ENCODE peak calls at places on chromosomes 5 and 9, in five cellular contexts. W, U, A, L and J are unnamed samples. For H3K4me1, the result is how much of the 10 kb centered on the place peaks cover.

GRCh38 chr5:97098864-97099454 is 43.5 kb downstream of the LIX1 start:
- DNase-seq in W (no peak), U (no peak), A (no peak), L (no peak), J (no peak)

GRCh38 chr5:173089581-173089980 is 33.4 kb downstream of the CREBRF start:
- DNase-seq in W (no peak), U (no peak), A (no peak), L (no peak), J (no peak)

GRCh38 chr5:82347213-82347947 is 69.2 kb upstream of the RPS23 start:
- DNase-seq in W (peak), U (no peak), A (peak), L (peak), J (peak)

GRCh38 chr5:20985754-20986153 is 997.8 kb upstream of the CDH18 start:
- DNase-seq in W (no peak), U (no peak), A (no peak), L (no peak), J (no peak)

GRCh38 chr5:159965031-159965837 is 43.7 kb upstream of the TTC1 start:
- DNase-seq in W (peak), U (peak), A (peak), L (peak), J (no peak)

GRCh38 chr5:159459951-159460538 is 129.8 kb upstream of the IL12B start:
- DNase-seq in W (no peak), U (no peak), A (no peak), L (peak), J (no peak)

GRCh38 chr5:89128097-89128496 is 245.1 kb upstream of the MEF2C start:
- DNase-seq in W (no peak), U (no peak), A (no peak), L (peak), J (no peak)

GRCh38 chr5:2872676-2873075 is 121.2 kb upstream of the IRX2 start:
- DNase-seq in W (no peak), U (no peak), A (no peak), L (no peak), J (no peak)

GRCh38 chr9:120886490-120886967 is 9.5 kb upstream of the PHF19 start:
- DNase-seq in W (no peak), U (no peak), A (peak), L (peak), J (peak)

GRCh38 chr5:148146487-148146886 is 21.9 kb upstream of the SPINK14 start:
- DNase-seq in W (no peak), U (no peak), A (no peak), L (no peak), J (no peak)

GRCh38 chr9:106960238-106960637 is 97.3 kb downstream of the ZNF462 start:
- DNase-seq in W (no peak), U (no peak), A (no peak), L (no peak), J (no peak)

GRCh38 chr5:140365282-140365681 is 5.3 kb downstream of the SLC4A9 start:
- DNase-seq in W (no peak), U (no peak), A (no peak), L (no peak), J (no peak)

GRCh38 chr5:88785396-88786216 is 97.4 kb downstream of the MEF2C start:
- DNase-seq in W (peak), U (peak), A (peak), L (peak), J (peak)

GRCh38 chr9:133589454-133590227 is 19.5 kb downstream of the FAM163B start:
- DNase-seq in W (no peak), U (no peak), A (no peak), L (no peak), J (no peak)

GRCh38 chr9:38285236-38285635 is 107.3 kb upstream of the ALDH1B1 start:
- DNase-seq in W (no peak), U (no peak), A (no peak), L (no peak), J (no peak)

GRCh38 chr5:149040421-149040820 is 22.4 kb downstream of the SH3TC2 start:
- DNase-seq in W (no peak), U (no peak), A (no peak), L (no peak), J (no peak)

GRCh38 chr9:132562313-132562588 is 20.2 kb upstream of the BARHL1 start:
- DNase-seq in W (no peak), U (no peak), A (no peak), L (no peak), J (no peak)

GRCh38 chr9:116928884-116929283 is 241.8 kb downstream of the TRIM32 start:
- DNase-seq in W (no peak), U (no peak), A (no peak), L (no peak), J (no peak)

GRCh38 chr9:130089141-130089540 is 35.4 kb downstream of the GPR107 start:
- DNase-seq in W (no peak), U (no peak), A (no peak), L (no peak), J (no peak)

GRCh38 chr5:36017622-36018021 is 26.4 kb upstream of the UGT3A1 start:
- DNase-seq in W (no peak), U (no peak), A (no peak), L (no peak), J (no peak)

GRCh38 chr5:133738271-133738670 is 125.9 kb upstream of the FSTL4 start:
- DNase-seq in W (no peak), U (no peak), A (no peak), L (no peak), J (no peak)

GRCh38 chr9:33697171-33697570 is 98.2 kb upstream of the PRSS3 start:
- DNase-seq in W (no peak), U (no peak), A (no peak), L (no peak), J (no peak)

GRCh38 chr5:16064135-16064893 is 115.3 kb downstream of the MARCHF11 start:
- DNase-seq in W (no peak), U (no peak), A (no peak), L (no peak), J (no peak)

GRCh38 chr5:94283093-94283492 is 335.3 kb downstream of the KIAA0825 start:
- DNase-seq in W (no peak), U (no peak), A (no peak), L (no peak), J (no peak)

GRCh38 chr5:73856972-73857371 is 231.0 kb downstream of the ARHGEF28 start:
- DNase-seq in W (no peak), U (no peak), A (no peak), L (no peak), J (no peak)

GRCh38 chr9:92616199-92617129 is 53.5 kb downstream of the IPPK start:
- DNase-seq in W (no peak), U (no peak), A (no peak), L (no peak), J (peak)

GRCh38 chr9:133709716-133710571 is 28.2 kb downstream of the SARDH start:
- DNase-seq in W (no peak), U (no peak), A (no peak), L (no peak), J (no peak)

GRCh38 chr5:105506692-105507277 is 1944.2 kb upstream of the NUDT12 start:
- DNase-seq in W (no peak), U (no peak), A (no peak), L (peak), J (no peak)

GRCh38 chr5:95972196-95972595 is 10.5 kb upstream of the ELL2 start:
- DNase-seq in W (no peak), U (no peak), A (no peak), L (no peak), J (no peak)

GRCh38 chr5:2158767-2159166 is 276.0 kb upstream of the IRX4 start:
- DNase-seq in W (no peak), U (no peak), A (no peak), L (no peak), J (no peak)

GRCh38 chr5:43157068-43157467 is 35.0 kb upstream of the NIM1K start:
- DNase-seq in W (no peak), U (no peak), A (no peak), L (no peak), J (no peak)

GRCh38 chr5:131810510-131811249 is 13.9 kb upstream of the FNIP1 start:
- DNase-seq in W (no peak), U (no peak), A (no peak), L (peak), J (no peak)

GRCh38 chr5:13698882-13699281 is 245.6 kb downstream of the DNAH5 start:
- DNase-seq in W (no peak), U (no peak), A (no peak), L (no peak), J (no peak)

GRCh38 chr9:4081549-4081895 is 218.3 kb downstream of the GLIS3 start:
- DNase-seq in W (no peak), U (no peak), A (no peak), L (peak), J (no peak)

GRCh38 chr9:83013261-83013610 is 49.7 kb downstream of the RASEF start:
- DNase-seq in W (no peak), U (peak), A (no peak), L (peak), J (no peak)

GRCh38 chr9:137267933-137268355 is 9.6 kb upstream of the TOR4A start:
- DNase-seq in W (no peak), U (no peak), A (no peak), L (peak), J (no peak)

GRCh38 chr9:80605129-80605528 is 1033.4 kb downstream of the TLE4 start:
- DNase-seq in W (no peak), U (peak), A (no peak), L (peak), J (no peak)

GRCh38 chr5:32233696-32234447 is 59.8 kb upstream of the GOLPH3 start:
- DNase-seq in W (no peak), U (no peak), A (no peak), L (peak), J (no peak)

GRCh38 chr9:95181226-95181818 is 136.2 kb downstream of the FANCC start:
- DNase-seq in W (no peak), U (peak), A (no peak), L (peak), J (no peak)
- TF ChIP-seq CTCF in W (peak), U (peak), A (peak), L (peak), J (peak)

GRCh38 chr9:37085233-37085632 is 35.1 kb upstream of the ZCCHC7 start:
- DNase-seq in W (no peak), U (no peak), A (no peak), L (no peak), J (no peak)

GRCh38 chr9:37082214-37082765 is 38.1 kb upstream of the ZCCHC7 start:
- DNase-seq in W (no peak), U (no peak), A (no peak), L (peak), J (no peak)

GRCh38 chr9:37083654-37084053 is 36.7 kb upstream of the ZCCHC7 start:
- DNase-seq in W (no peak), U (no peak), A (no peak), L (peak), J (no peak)

DNA sequence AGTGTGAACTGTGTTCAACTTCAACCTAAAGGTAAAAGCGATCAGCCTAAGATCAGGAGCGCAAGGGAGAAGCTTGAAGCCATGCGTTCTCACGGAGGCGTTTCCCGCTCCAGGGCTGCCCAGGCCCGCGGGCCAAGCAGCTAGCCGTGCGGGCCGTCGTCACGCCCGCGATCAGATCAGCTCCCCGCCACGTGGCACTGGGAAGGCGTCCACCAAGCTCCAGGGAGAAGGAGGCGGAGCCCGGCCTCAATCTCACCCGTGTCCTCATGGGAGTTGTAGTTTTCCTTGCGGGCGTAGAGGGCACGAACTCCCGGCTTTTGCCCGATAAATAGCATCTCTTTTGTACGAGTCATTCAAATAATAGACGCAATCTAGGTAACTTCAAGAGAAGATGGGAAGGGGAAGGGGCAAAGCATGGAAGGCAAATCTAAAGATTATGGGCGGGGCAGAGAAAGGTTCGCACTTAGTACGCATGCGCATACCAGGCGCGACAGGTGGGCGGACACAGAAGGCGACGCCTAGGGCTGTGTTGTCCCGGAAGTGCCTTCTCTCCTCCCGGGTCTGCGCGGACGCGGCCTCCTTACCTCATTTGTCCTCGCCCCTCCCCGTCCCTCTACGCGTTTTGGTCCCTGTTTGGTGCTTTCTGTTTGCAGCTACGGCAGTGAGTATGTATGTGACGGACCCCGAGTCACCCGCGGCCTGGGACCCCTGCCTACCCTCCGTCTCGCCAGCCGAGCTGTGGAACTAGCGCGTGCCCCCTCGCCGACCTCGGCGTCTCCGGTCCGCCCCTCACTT is 40.8 kb upstream of the ZCCHC7 start:
- DNase-seq in W (peak), U (peak), A (peak), L (peak), J (peak)
- H3K4me3 ChIP-seq in W (peak), U (peak), A (peak), L (peak), J (peak)

DNA sequence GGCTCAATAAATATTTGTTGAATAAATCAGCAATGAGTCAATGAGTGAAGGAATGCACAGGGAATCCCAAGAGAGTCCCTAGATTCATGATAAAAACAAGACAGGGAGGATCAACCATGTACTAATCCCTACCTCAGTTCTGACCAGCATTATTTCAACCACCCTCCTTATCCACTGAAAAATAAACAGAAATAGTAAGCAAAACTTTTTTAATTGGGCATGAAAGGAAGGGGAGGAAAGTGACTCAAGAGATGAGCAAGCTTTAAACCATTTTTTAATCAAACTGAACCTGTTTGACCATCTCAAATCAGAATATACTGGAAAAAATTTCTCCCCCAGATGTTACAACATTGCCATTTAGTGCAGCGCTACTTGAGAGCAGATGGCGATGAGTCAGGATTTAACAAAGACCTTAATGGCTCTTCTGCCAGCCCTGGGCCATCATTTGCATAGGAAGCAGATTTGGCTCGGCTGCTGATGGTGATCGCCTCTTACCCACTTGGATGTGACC is 194.8 kb upstream of the SLC30A5 start:
- DNase-seq in W (no peak), U (no peak), A (no peak), L (peak), J (no peak)
- H3K4me1 ChIP-seq in W (under half), U (under half), A (under half), L (under half), J (under half)

GRCh38 chr5:181215997-181216982 is 6.8 kb upstream of the TRIM41 start:
- DNase-seq in W (no peak), U (peak), A (no peak), L (no peak), J (no peak)
- TF ChIP-seq CTCF in W (no peak), U (no peak), A (no peak), L (no peak), J (no peak)

GRCh38 chr5:684771-685216 is 8.4 kb downstream of the TPPP start:
- DNase-seq in W (no peak), U (no peak), A (no peak), L (no peak), J (peak)
- H3K4me3 ChIP-seq in W (no peak), U (no peak), A (no peak), L (no peak), J (no peak)

DNA sequence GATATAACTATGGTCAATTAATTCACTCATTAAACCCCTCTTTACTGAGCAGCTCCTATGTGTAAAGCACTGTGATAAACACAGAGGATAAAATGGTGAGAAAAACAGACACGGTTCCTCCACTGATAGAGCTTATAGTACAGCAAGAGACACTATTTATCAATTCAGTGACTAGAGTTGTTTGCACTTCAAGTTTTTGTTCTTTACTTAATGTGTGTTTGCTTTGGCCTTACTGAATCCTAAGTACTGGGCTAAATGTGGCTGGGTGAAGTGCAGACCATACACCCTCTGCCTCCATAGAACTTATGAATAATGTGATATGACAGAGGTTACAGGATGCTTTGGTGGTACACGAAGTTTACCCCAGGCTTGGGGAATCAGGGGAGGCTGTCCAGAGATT is 80.1 kb upstream of the ITGA1 start:
- DNase-seq in W (no peak), U (no peak), A (no peak), L (no peak), J (no peak)
- H3K4me1 ChIP-seq in W (under half), U (under half), A (under half), L (under half), J (under half)

GRCh38 chr9:100126423-100126822 is 27.4 kb downstream of the INVS start:
- DNase-seq in W (no peak), U (no peak), A (no peak), L (no peak), J (no peak)
- TF ChIP-seq CTCF in W (no peak), U (no peak), A (no peak), L (no peak), J (no peak)